ENCODE peak calls at places on chromosomes 7 and 10, in eight cellular contexts. B, Y, M, J, O, R, H and T are unnamed samples. For H3K27me3, the result is how much of the 10 kb centered on the place peaks cover.

GRCh38 chr10:11823989-11824346 is 812 bp downstream of the PROSER2 start:
- DNase-seq in B (no peak), R (no peak), M (no peak), H (no peak), J (no peak), O (no peak), Y (no peak), T (no peak)

GRCh38 chr10:90920986-90921643 is at the start of gene ANKRD1:
- DNase-seq in Y (no peak), H (peak), R (no peak), M (no peak), O (no peak), B (no peak), J (peak), T (peak)

GRCh38 chr7:46024263-46024916 is 103.3 kb upstream of the IGFBP3 start:
- DNase-seq in J (no peak), M (no peak), H (no peak), O (no peak), R (no peak), Y (no peak), B (no peak), T (no peak)

GRCh38 chr7:116438274-116438673 is 61.3 kb upstream of the CAV2 start:
- DNase-seq in Y (no peak), O (peak), R (no peak), B (no peak), M (no peak), H (no peak), J (no peak), T (no peak)

GRCh38 chr7:24283900-24284698 is at the start of gene NPY:
- DNase-seq in M (no peak), J (no peak), R (no peak), Y (no peak), B (no peak), O (no peak), H (no peak), T (no peak)

GRCh38 chr7:36207451-36208291 is 54.6 kb downstream of the EEPD1 start:
- DNase-seq in Y (no peak), M (no peak), R (peak), B (no peak), J (peak), H (peak), O (no peak), T (peak)

GRCh38 chr10:83724471-83725241 is 414.7 kb upstream of the GHITM start:
- DNase-seq in B (no peak), O (no peak), J (no peak), Y (no peak), H (no peak), R (no peak), M (no peak), T (no peak)

GRCh38 chr7:45435846-45436245 is 138.3 kb upstream of the ADCY1 start:
- DNase-seq in R (no peak), J (no peak), B (no peak), H (no peak), M (no peak), O (no peak), Y (no peak), T (peak)

GRCh38 chr7:48481235-48481634 is 310.0 kb downstream of the ABCA13 start:
- DNase-seq in O (no peak), Y (no peak), M (no peak), B (no peak), R (no peak), J (no peak), H (no peak), T (no peak)

GRCh38 chr10:59799421-59799820 is 46.2 kb upstream of the MRLN start:
- DNase-seq in H (no peak), J (no peak), O (no peak), Y (no peak), R (no peak), M (no peak), B (no peak), T (no peak)

GRCh38 chr10:69870591-69870990 is 68.9 kb downstream of the COL13A1 start:
- DNase-seq in Y (no peak), M (no peak), O (no peak), J (no peak), H (no peak), B (no peak), R (no peak), T (no peak)

GRCh38 chr10:69868821-69869220 is 67.1 kb downstream of the COL13A1 start:
- DNase-seq in H (no peak), O (no peak), M (no peak), Y (no peak), R (no peak), B (no peak), J (no peak), T (no peak)

GRCh38 chr10:69867699-69868558 is 66.2 kb downstream of the COL13A1 start:
- DNase-seq in Y (no peak), R (no peak), B (no peak), M (no peak), J (no peak), H (no peak), O (peak), T (no peak)

GRCh38 chr10:69871074-69871473 is 69.4 kb downstream of the COL13A1 start:
- DNase-seq in O (no peak), M (no peak), J (no peak), R (no peak), H (no peak), B (no peak), Y (no peak), T (no peak)

GRCh38 chr10:69869291-69869841 is 67.7 kb downstream of the COL13A1 start:
- DNase-seq in R (no peak), Y (no peak), O (peak), M (no peak), H (no peak), B (no peak), J (no peak), T (peak)
- H3K27ac ChIP-seq in R (no peak), Y (no peak), O (no peak), M (no peak), H (no peak), B (no peak), J (no peak), T (no peak)

GRCh38 chr10:62723375-62723774 is 81.1 kb upstream of the ADO start:
- DNase-seq in H (no peak), R (no peak), Y (no peak), O (no peak), J (no peak), B (no peak), M (no peak), T (no peak)

GRCh38 chr10:62726142-62726541 is 78.4 kb upstream of the ADO start:
- DNase-seq in B (no peak), O (no peak), H (no peak), J (no peak), R (no peak), Y (no peak), M (no peak), T (no peak)

GRCh38 chr10:62726638-62727037 is 77.9 kb upstream of the ADO start:
- DNase-seq in H (no peak), M (no peak), B (no peak), J (no peak), O (no peak), Y (no peak), R (no peak), T (no peak)

GRCh38 chr10:62727935-62728334 is 76.6 kb upstream of the ADO start:
- DNase-seq in B (no peak), J (no peak), H (no peak), Y (no peak), M (no peak), O (no peak), R (no peak), T (no peak)

GRCh38 chr10:62724465-62724864 is 80.1 kb upstream of the ADO start:
- DNase-seq in Y (no peak), H (no peak), M (peak), R (no peak), O (no peak), J (no peak), B (no peak), T (no peak)
- H3K27me3 ChIP-seq in Y (under half), H (under half), M (under half), R (under half), O (under half), J (under half), B (under half), T (under half)

GRCh38 chr10:7477538-7478334 is 66.9 kb upstream of the SFMBT2 start:
- DNase-seq in H (no peak), J (no peak), O (no peak), M (no peak), B (no peak), Y (no peak), R (no peak), T (no peak)

GRCh38 chr10:7478727-7479457 is 68.1 kb upstream of the SFMBT2 start:
- DNase-seq in Y (no peak), O (no peak), R (no peak), M (no peak), J (no peak), H (no peak), B (no peak), T (no peak)

GRCh38 chr10:7480742-7481381 is 70.0 kb upstream of the SFMBT2 start:
- DNase-seq in B (no peak), O (no peak), R (no peak), H (no peak), Y (no peak), M (no peak), J (no peak), T (no peak)

GRCh38 chr10:7481382-7481765 is 70.5 kb upstream of the SFMBT2 start:
- DNase-seq in J (no peak), R (no peak), M (no peak), H (no peak), O (no peak), B (no peak), Y (no peak), T (no peak)

GRCh38 chr10:7479861-7480598 is 69.2 kb upstream of the SFMBT2 start:
- DNase-seq in O (no peak), M (no peak), J (no peak), H (no peak), Y (no peak), R (no peak), B (no peak), T (no peak)
- H3K27ac ChIP-seq in O (no peak), M (no peak), J (no peak), H (no peak), Y (no peak), R (no peak), B (no peak), T (no peak)

GRCh38 chr10:99527526-99528255 is 5.1 kb upstream of the NKX2-3 start:
- DNase-seq in M (no peak), O (no peak), B (no peak), J (no peak), Y (no peak), H (no peak), R (no peak), T (no peak)
- H3K27me3 ChIP-seq in M (half or more), O (half or more), B (under half), J (half or more), Y (half or more), H (half or more), R (under half), T (half or more)

DNA sequence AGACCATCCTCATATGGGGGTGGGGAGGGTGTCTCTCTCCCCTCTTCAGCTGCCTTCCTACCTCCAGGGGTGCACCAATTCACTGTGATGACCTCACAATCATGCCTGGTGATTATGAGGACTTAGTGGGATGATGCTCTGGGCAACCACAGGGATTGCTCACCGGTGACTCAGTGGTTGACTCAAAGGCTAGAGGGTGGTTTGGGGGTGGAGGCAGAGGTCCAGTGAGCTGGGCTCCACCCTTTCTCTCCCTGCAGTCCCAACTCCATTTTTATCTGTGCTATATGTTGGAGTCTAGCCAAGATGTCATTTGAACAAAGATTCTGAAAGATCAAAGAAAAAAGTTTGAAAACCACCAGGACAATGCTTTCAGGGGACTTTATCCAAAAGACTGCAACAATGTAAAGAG is 286.9 kb downstream of the KCNMA1 start:
- DNase-seq in Y (peak), R (no peak), M (no peak), O (peak), B (peak), H (peak), J (peak), T (peak)
- H3K27ac ChIP-seq in Y (peak), R (no peak), M (no peak), O (no peak), B (no peak), H (peak), J (peak), T (peak)

GRCh38 chr10:93600446-93600860 is 582 bp downstream of the RBP4 start:
- DNase-seq in J (no peak), R (no peak), M (no peak), Y (no peak), O (no peak), H (no peak), B (no peak), T (no peak)

GRCh38 chr10:93604145-93604544 is 3.1 kb upstream of the RBP4 start:
- DNase-seq in M (no peak), H (no peak), O (no peak), B (no peak), J (no peak), R (no peak), Y (no peak), T (no peak)

GRCh38 chr10:93600861-93601773 is at the start of gene RBP4:
- DNase-seq in B (no peak), M (peak), H (peak), J (no peak), R (no peak), O (peak), Y (no peak), T (peak)

GRCh38 chr10:93601774-93602162 is 733 bp upstream of the RBP4 start:
- DNase-seq in Y (no peak), M (no peak), O (no peak), B (no peak), J (no peak), R (no peak), H (no peak), T (no peak)

DNA sequence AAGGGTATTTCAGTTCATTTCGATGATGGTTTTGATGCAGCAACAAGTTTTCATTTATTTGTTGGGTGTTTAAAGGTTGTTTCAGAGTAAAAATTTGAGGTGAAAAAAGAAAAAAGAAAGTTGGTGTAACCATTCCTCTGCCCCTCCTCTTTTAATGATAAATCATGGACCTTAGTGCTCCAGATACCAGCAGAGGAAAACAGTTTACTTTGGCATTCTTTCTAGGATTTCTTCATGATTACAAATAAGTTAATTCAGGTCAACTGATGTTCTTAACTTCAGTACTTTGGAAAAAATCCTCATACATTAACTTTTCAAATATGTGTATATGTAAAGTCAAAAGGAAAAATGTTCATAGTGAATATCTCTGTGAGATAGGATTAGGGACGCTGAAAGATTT is 2.0 kb upstream of the RBP4 start:
- DNase-seq in J (no peak), Y (no peak), O (no peak), R (no peak), H (no peak), B (no peak), M (no peak), T (no peak)
- H3K27me3 ChIP-seq in J (under half), Y (under half), O (under half), R (under half), H (under half), B (under half), M (half or more), T (under half)